ENCODE peak calls at places on chromosomes 12 and 14, in eight cellular contexts. One of them, this sample, is unnamed. For H3K4me1, the result is how much of the 10 kb centered on the place peaks cover.

GRCh38 chr12:50888666-50889065 is 45.9 kb downstream of the TMPRSS12 start:
- DNase-seq in RWPE2: no peak
- DNase-seq in uterus: no peak
- DNase-seq in right atrium auricular region: no peak
- DNase-seq in HAP-1: no peak
- DNase-seq in fibroblast of lung: no peak
- DNase-seq in cardiac muscle cell: no peak
- DNase-seq in adipocyte: no peak
- DNase-seq in this sample: no peak

GRCh38 chr14:34331728-34332623 is 130.1 kb downstream of the SPTSSA start:
- DNase-seq in RWPE2: peak
- DNase-seq in uterus: peak
- DNase-seq in right atrium auricular region: peak
- DNase-seq in HAP-1: peak
- DNase-seq in fibroblast of lung: peak
- DNase-seq in cardiac muscle cell: peak
- DNase-seq in adipocyte: peak
- DNase-seq in this sample: no peak

GRCh38 chr14:80231732-80232131 is 20.4 kb upstream of the DIO2 start:
- DNase-seq in RWPE2: no peak
- DNase-seq in uterus: no peak
- DNase-seq in right atrium auricular region: no peak
- DNase-seq in HAP-1: no peak
- DNase-seq in fibroblast of lung: no peak
- DNase-seq in cardiac muscle cell: no peak
- DNase-seq in adipocyte: no peak
- DNase-seq in this sample: no peak

GRCh38 chr12:70430400-70430799 is 64.3 kb downstream of the KCNMB4 start:
- DNase-seq in RWPE2: no peak
- DNase-seq in uterus: no peak
- DNase-seq in right atrium auricular region: no peak
- DNase-seq in HAP-1: no peak
- DNase-seq in fibroblast of lung: no peak
- DNase-seq in cardiac muscle cell: no peak
- DNase-seq in adipocyte: no peak
- DNase-seq in this sample: no peak

GRCh38 chr14:68649461-68650189 is 143.2 kb downstream of the ZFP36L1 start:
- DNase-seq in RWPE2: no peak
- DNase-seq in uterus: no peak
- DNase-seq in right atrium auricular region: no peak
- DNase-seq in HAP-1: no peak
- DNase-seq in fibroblast of lung: peak
- DNase-seq in cardiac muscle cell: no peak
- DNase-seq in adipocyte: no peak
- DNase-seq in this sample: no peak

GRCh38 chr12:114444422-114445279 is 38.7 kb upstream of the TBX5 start:
- DNase-seq in RWPE2: no peak
- DNase-seq in uterus: no peak
- DNase-seq in right atrium auricular region: no peak
- DNase-seq in HAP-1: no peak
- DNase-seq in fibroblast of lung: peak
- DNase-seq in cardiac muscle cell: peak
- DNase-seq in adipocyte: no peak
- DNase-seq in this sample: no peak

GRCh38 chr12:8446642-8447547 is 8.9 kb upstream of the CLEC6A start:
- DNase-seq in RWPE2: no peak
- DNase-seq in uterus: no peak
- DNase-seq in right atrium auricular region: no peak
- DNase-seq in HAP-1: no peak
- DNase-seq in fibroblast of lung: no peak
- DNase-seq in cardiac muscle cell: no peak
- DNase-seq in adipocyte: no peak
- DNase-seq in this sample: no peak

GRCh38 chr14:94907626-94908261 is 137.8 kb upstream of the GSC start:
- DNase-seq in RWPE2: peak
- DNase-seq in uterus: no peak
- DNase-seq in right atrium auricular region: no peak
- DNase-seq in HAP-1: no peak
- DNase-seq in fibroblast of lung: no peak
- DNase-seq in cardiac muscle cell: no peak
- DNase-seq in adipocyte: peak
- DNase-seq in this sample: no peak

GRCh38 chr12:106898001-106898966 is 57.4 kb upstream of the TMEM263 start:
- DNase-seq in RWPE2: no peak
- DNase-seq in uterus: no peak
- DNase-seq in right atrium auricular region: no peak
- DNase-seq in HAP-1: peak
- DNase-seq in fibroblast of lung: no peak
- DNase-seq in cardiac muscle cell: no peak
- DNase-seq in adipocyte: no peak
- DNase-seq in this sample: no peak

GRCh38 chr14:24070285-24071143 is 848 bp upstream of the CPNE6 start:
- DNase-seq in RWPE2: peak
- DNase-seq in uterus: no peak
- DNase-seq in right atrium auricular region: no peak
- DNase-seq in HAP-1: no peak
- DNase-seq in fibroblast of lung: no peak
- DNase-seq in cardiac muscle cell: no peak
- DNase-seq in adipocyte: no peak
- DNase-seq in this sample: no peak

DNA sequence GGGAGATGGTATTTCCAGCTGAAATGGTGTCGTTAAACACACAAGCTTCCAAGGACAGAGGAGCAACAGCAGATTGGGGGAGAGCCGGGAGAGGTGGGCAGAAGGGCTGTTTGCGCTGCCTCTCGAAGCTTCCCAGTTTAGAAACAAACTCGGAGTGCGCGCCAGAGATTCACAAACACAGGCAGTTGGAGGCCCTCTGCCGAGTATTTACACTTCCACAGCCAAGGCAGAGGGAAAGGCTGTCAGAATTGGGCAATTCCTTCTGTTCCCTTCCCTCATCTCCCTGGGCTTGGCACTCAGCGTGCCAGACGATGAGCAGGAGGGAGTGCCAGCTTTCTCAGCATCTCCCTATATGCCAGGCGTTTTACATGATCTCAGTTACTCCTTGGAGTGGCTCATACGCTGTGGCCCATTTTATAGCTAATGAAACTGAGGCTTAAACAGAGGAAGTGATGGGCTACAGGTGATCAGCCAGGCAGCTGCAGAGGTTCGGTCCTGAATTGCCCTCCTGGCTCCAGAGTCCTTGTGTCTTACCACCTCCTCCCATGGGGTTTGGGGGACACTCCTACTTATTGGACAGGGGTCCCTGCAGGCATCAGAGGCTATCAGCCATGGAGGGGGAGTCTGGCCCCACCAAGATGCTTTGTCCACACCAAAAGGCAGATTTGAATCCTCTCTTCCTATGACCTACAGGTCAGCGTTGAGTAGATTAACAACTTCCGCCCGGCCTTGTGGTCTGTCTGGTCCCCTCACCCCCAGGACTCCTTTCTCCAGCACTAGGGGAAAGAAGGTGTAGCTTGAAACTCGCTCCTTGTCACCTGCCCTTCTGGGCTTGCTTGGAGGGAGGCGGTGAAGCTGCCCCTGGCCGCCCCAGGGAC is 3.1 kb downstream of the FAM222A start:
- DNase-seq in RWPE2: no peak
- DNase-seq in uterus: no peak
- DNase-seq in right atrium auricular region: peak
- DNase-seq in HAP-1: no peak
- DNase-seq in fibroblast of lung: no peak
- DNase-seq in cardiac muscle cell: peak
- DNase-seq in adipocyte: no peak
- DNase-seq in this sample: no peak
- H3K4me1 ChIP-seq in RWPE2: under half
- H3K4me1 ChIP-seq in uterus: under half
- H3K4me1 ChIP-seq in right atrium auricular region: half or more
- H3K4me1 ChIP-seq in HAP-1: under half
- H3K4me1 ChIP-seq in fibroblast of lung: under half
- H3K4me1 ChIP-seq in cardiac muscle cell: half or more
- H3K4me1 ChIP-seq in adipocyte: under half
- H3K4me1 ChIP-seq in this sample: under half

DNA sequence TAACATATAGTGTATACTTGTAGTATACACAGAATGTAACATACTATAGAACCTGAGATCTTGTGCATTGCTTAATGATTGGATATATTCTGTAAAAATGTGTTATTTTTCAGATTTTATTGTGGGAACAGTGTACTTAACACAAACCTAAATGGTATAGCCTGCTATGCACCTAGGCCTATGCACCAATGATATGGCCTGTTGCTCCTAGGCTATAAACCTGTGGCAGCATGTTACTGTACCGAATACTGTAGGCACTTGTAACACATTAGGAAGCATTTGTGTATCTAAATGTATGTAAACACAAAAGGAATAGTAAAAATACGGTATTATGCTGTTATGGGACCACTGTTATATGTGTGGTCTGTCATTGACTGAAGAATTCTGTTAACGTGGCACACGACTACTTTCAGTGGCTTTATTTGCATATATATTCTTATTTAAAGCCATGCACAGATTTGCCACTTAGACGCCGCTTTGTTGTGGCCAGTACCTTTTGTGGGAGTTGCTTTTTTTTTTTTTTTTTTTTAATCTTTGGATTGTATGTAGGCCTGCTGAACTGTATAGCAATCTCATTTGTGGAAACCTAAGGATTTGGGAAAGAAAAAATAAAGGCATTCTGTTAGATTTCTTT is 7.4 kb downstream of the PAPOLA start:
- DNase-seq in RWPE2: no peak
- DNase-seq in uterus: no peak
- DNase-seq in right atrium auricular region: no peak
- DNase-seq in HAP-1: peak
- DNase-seq in fibroblast of lung: no peak
- DNase-seq in cardiac muscle cell: no peak
- DNase-seq in adipocyte: no peak
- DNase-seq in this sample: no peak
- H3K4me1 ChIP-seq in RWPE2: under half
- H3K4me1 ChIP-seq in uterus: under half
- H3K4me1 ChIP-seq in right atrium auricular region: half or more
- H3K4me1 ChIP-seq in HAP-1: under half
- H3K4me1 ChIP-seq in fibroblast of lung: under half
- H3K4me1 ChIP-seq in cardiac muscle cell: under half
- H3K4me1 ChIP-seq in adipocyte: under half
- H3K4me1 ChIP-seq in this sample: under half

GRCh38 chr12:26871985-26872384 is 39.0 kb upstream of the ITPR2 start:
- DNase-seq in RWPE2: no peak
- DNase-seq in uterus: no peak
- DNase-seq in right atrium auricular region: no peak
- DNase-seq in HAP-1: no peak
- DNase-seq in fibroblast of lung: no peak
- DNase-seq in cardiac muscle cell: no peak
- DNase-seq in adipocyte: no peak
- DNase-seq in this sample: no peak

GRCh38 chr12:26869908-26870459 is 37.0 kb upstream of the ITPR2 start:
- DNase-seq in RWPE2: no peak
- DNase-seq in uterus: no peak
- DNase-seq in right atrium auricular region: no peak
- DNase-seq in HAP-1: no peak
- DNase-seq in fibroblast of lung: no peak
- DNase-seq in cardiac muscle cell: no peak
- DNase-seq in adipocyte: no peak
- DNase-seq in this sample: no peak

GRCh38 chr12:26870491-26871419 is 37.8 kb upstream of the ITPR2 start:
- DNase-seq in RWPE2: no peak
- DNase-seq in uterus: peak
- DNase-seq in right atrium auricular region: no peak
- DNase-seq in HAP-1: no peak
- DNase-seq in fibroblast of lung: peak
- DNase-seq in cardiac muscle cell: peak
- DNase-seq in adipocyte: peak
- DNase-seq in this sample: no peak

GRCh38 chr12:26867084-26867483 is 34.1 kb upstream of the ITPR2 start:
- DNase-seq in RWPE2: no peak
- DNase-seq in uterus: no peak
- DNase-seq in right atrium auricular region: no peak
- DNase-seq in HAP-1: no peak
- DNase-seq in fibroblast of lung: no peak
- DNase-seq in cardiac muscle cell: no peak
- DNase-seq in adipocyte: no peak
- DNase-seq in this sample: no peak

DNA sequence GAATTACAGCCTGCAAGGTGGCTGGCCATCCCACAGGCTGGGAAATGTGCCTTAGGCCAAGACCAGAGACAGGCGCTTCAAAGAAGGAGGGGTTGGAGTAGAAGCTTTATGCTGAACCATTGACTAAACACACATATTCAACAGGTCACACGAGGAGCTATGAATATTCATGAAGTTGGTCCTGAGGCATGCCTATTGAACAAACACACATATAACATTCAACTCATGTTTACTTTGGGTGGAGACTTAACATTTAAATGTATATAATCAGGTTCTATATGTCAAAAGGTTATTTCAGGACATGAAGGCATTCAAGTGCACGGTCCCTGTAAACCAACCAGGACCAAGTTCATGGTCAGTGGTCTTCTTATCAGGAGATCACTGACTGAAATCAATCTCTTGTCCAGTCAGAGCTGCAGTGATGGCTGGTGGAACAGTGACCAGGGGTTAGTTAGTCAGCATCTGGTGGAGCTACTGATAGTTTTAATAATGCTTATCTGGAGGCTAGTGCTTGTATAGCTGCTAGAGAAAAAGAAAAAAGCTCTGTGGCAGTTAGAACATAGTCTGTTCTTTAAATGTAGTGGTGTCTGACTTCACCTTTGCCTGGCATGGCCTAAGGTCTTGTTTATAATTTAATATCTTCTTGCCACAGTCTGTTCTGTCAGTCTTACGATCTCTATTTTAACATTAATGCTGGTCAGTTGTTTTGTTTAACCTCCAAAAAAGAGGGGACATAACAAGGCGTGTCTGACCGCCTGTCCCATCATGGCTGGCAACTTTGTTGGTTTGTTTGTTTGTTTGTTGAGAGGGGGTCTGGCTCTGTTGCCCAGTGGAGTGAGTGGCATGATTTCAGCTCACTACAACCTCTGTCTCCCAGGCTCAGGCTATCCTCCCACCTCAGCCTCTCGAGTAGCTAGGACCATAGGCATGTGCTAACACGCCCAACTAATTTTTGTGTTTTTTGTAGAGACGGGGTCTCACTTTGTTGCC is 35.8 kb upstream of the ITPR2 start:
- DNase-seq in RWPE2: no peak
- DNase-seq in uterus: no peak
- DNase-seq in right atrium auricular region: no peak
- DNase-seq in HAP-1: no peak
- DNase-seq in fibroblast of lung: no peak
- DNase-seq in cardiac muscle cell: no peak
- DNase-seq in adipocyte: no peak
- DNase-seq in this sample: no peak
- H3K4me1 ChIP-seq in RWPE2: under half
- H3K4me1 ChIP-seq in uterus: under half
- H3K4me1 ChIP-seq in right atrium auricular region: under half
- H3K4me1 ChIP-seq in HAP-1: under half
- H3K4me1 ChIP-seq in fibroblast of lung: under half
- H3K4me1 ChIP-seq in cardiac muscle cell: under half
- H3K4me1 ChIP-seq in adipocyte: under half
- H3K4me1 ChIP-seq in this sample: under half

DNA sequence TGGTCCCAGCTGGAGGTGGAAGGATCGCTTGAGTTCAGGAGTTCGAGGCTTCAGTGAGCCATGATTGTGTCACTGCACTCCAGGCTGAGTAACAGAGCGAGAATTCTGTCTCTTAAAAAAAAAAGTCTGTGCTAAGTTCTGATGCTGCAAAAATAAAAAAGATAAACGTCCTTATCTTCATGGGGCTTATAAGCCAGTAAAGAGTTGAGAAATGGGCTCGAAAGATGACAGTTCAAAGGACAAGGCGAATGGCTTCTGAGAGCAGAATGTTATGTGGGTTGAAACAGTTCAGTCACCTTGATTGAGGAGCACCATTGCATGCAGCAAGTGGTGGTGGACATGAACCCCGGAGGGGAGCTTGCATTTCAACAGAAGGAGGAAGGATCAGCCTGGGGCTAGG is 4.7 kb downstream of the TSPAN9 start:
- DNase-seq in RWPE2: no peak
- DNase-seq in uterus: no peak
- DNase-seq in right atrium auricular region: no peak
- DNase-seq in HAP-1: no peak
- DNase-seq in fibroblast of lung: no peak
- DNase-seq in cardiac muscle cell: no peak
- DNase-seq in adipocyte: no peak
- DNase-seq in this sample: no peak
- H3K4me1 ChIP-seq in RWPE2: under half
- H3K4me1 ChIP-seq in uterus: under half
- H3K4me1 ChIP-seq in right atrium auricular region: half or more
- H3K4me1 ChIP-seq in HAP-1: under half
- H3K4me1 ChIP-seq in fibroblast of lung: under half
- H3K4me1 ChIP-seq in cardiac muscle cell: under half
- H3K4me1 ChIP-seq in adipocyte: under half
- H3K4me1 ChIP-seq in this sample: under half